ENCODE peak calls at places on chromosomes 13 and 19, in nine cellular contexts. M is uterus, X is esophagus squamous epithelium, B is sigmoid colon, V is heart left ventricle, K is NB4, O is Peyer's patch, J is H54, U is IMR-90. N is an unnamed sample.

GRCh38 chr13:36966404-36966803 is 32.7 kb downstream of the ALG5 start:
- DNase-seq in B (no peak), O (no peak), M (no peak), V (no peak), J (no peak), K (no peak), X (no peak), U (no peak), N (no peak)

GRCh38 chr13:74080762-74081161 is 53.4 kb downstream of the KLF12 start:
- DNase-seq in J (no peak), M (no peak), U (no peak), K (no peak), X (no peak), O (no peak), B (no peak), V (no peak), N (no peak)

GRCh38 chr19:48918801-48919247 is 14.7 kb upstream of the DHDH start:
- DNase-seq in X (no peak), U (no peak), B (no peak), K (peak; percentile 43), J (no peak), M (no peak), V (no peak), O (no peak), N (no peak)

GRCh38 chr19:43779820-43780219 is 953 bp downstream of the KCNN4 start:
- DNase-seq in B (no peak), O (peak; percentile 43), K (peak; percentile 70), M (no peak), V (no peak), J (no peak), X (no peak), U (no peak), N (no peak)

GRCh38 chr19:9150650-9151049 is 10.5 kb downstream of the ZNF317 start:
- DNase-seq in B (no peak), J (no peak), X (no peak), V (no peak), O (no peak), U (no peak), K (no peak), M (no peak), N (no peak)

GRCh38 chr13:44703371-44703770 is 127.2 kb upstream of the TSC22D1 start:
- DNase-seq in K (no peak), X (no peak), M (no peak), O (no peak), U (peak; percentile 87), J (no peak), B (no peak), V (no peak), N (no peak)

GRCh38 chr19:48064509-48064908 is 20.6 kb upstream of the CABP5 start:
- DNase-seq in M (no peak), K (no peak), U (peak; percentile 54), O (no peak), V (no peak), J (no peak), X (no peak), B (no peak), N (no peak)

GRCh38 chr19:21891086-21891485 is 55.1 kb upstream of the ZNF43 start:
- DNase-seq in O (no peak), J (no peak), X (no peak), K (no peak), V (no peak), B (no peak), M (no peak), U (no peak), N (no peak)

GRCh38 chr13:110471833-110472162 is 89.7 kb downstream of the RAB20 start:
- DNase-seq in B (peak; percentile 77), M (no peak), J (no peak), X (no peak), V (no peak), K (peak; percentile 86), U (peak; percentile 37), O (no peak), N (peak; percentile 55)

GRCh38 chr13:21813844-21814243 is 143.0 kb downstream of the FGF9 start:
- DNase-seq in U (no peak), O (no peak), M (no peak), K (no peak), J (no peak), B (no peak), V (no peak), X (no peak), N (no peak)

GRCh38 chr13:108618233-108618632 is 11.2 kb upstream of the MYO16 start:
- DNase-seq in O (no peak), B (no peak), V (no peak), X (no peak), K (no peak), U (no peak), J (no peak), M (no peak), N (no peak)

GRCh38 chr19:28968721-28969120 is 244.2 kb downstream of the UQCRFS1 start:
- DNase-seq in U (no peak), M (no peak), B (no peak), X (no peak), J (no peak), K (no peak), O (no peak), V (no peak), N (no peak)

DNA sequence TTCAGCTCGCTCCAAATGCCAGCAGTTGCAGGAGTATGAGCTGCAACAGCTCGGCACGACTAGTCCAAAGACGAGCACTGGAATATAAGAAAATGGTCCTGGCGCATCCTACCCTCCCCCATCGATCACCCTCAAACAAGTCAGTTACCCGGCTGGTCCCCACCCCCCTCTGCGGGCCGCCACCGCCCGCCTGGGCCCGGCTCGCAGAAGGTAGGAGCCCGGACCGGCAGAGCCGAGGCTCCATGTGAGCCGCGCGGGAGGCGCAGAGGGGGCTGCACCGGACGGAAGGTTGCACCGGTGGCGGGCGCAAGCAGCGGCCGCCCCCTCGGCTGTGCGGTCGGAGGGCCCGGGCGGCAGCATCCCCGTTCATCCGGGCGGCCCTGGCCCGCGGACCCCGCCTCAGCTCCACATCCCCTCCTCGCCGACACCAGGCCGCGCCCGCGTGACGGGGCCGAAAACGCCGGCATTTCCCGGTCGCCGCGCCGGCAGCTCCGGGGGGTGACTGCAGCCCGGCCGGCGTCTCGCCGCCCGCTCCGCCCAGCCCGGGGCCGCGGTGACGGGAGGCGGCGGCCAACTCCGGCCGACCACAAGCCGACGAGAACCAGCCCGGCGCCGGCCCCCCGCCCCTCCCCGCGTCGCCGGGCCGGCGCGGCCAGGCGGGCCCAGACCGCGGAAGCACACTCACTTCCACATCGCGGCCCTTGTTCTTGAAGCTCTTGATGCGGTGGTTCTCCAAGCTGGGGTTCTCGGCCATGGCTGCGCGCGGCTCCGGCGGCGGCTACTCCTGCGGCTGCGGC is 531 bp downstream of the KPNA3 start:
- DNase-seq in J (peak; percentile 12), U (peak; percentile 36), K (peak; percentile 76), V (peak; percentile 82), O (no peak), M (peak; percentile 34), B (peak; percentile 70), X (no peak), N (peak; percentile 49)
- TF ChIP-seq POLR2A in J (peak; percentile 9), U (peak; percentile 55), K (peak; percentile 21), V (no peak), O (peak; percentile 26), M (no peak), B (no peak), X (no peak), N (no peak)

DNA sequence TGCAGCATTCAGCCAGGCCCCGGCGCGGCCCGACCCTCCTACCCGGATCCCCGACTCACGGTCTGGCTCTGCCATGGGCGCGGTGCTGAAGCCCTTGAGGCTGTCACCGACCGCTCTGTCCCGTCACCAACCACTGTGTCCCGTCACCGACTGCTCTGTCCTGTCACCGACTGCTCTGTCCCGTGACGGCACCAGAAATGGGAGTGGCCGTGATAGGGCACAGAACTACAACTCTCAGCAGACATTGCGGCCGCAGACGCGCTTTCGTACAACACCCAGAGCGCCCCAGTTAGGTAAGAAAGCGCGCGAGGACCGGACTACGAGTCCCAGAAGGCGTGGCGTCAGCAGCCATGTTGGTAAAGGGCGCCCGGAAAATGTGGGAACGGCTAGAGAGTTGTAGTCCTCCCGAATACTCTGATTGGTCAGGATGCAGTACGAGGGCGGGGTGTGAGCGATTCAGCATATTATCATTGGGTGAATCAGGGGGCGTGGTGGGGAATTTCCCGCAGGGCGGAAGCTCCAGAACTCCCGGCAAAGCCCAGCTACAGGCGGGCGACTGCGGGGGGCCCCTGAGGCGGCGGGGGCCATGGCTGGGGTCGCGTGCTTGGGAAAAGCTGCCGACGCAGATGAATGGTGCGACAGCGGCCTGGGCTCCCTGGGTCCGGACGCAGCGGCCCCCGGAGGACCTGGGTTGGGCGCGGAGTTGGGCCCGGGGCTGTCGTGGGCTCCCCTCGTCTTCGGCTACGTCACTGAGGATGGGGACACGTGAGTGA is at the start of the genes NFKBIB and SIRT2:
- DNase-seq in K (peak; percentile 98), O (peak; percentile 99), M (peak; percentile 100), B (peak; percentile 100), J (peak; percentile 98), X (peak; percentile 100), U (peak; percentile 99), V (peak; percentile 99), N (peak; percentile 99)
- TF ChIP-seq POLR2A in K (no peak), O (peak; percentile 95), M (peak; percentile 73), B (peak; percentile 69), J (peak; percentile 77), X (no peak), U (peak; percentile 87), V (peak; percentile 75), N (peak; percentile 83)

GRCh38 chr13:100100115-100100879 is 11.4 kb downstream of the PCCA start:
- DNase-seq in M (peak; percentile 44), B (no peak), U (peak; percentile 87), X (no peak), J (peak; percentile 71), V (no peak), K (no peak), O (no peak), N (peak; percentile 75)
- TF ChIP-seq POLR2A in M (no peak), B (no peak), U (no peak), X (no peak), J (no peak), V (no peak), K (no peak), O (no peak), N (no peak)

GRCh38 chr19:1089126-1089771 is 5.9 kb downstream of the POLR2E start:
- DNase-seq in X (no peak), M (no peak), U (no peak), O (no peak), K (no peak), V (no peak), B (no peak), J (no peak), N (no peak)
- TF ChIP-seq POLR2A in X (no peak), M (no peak), U (no peak), O (no peak), K (no peak), V (no peak), B (no peak), J (no peak), N (no peak)

N was measured in adrenal gland.